ENCODE peak calls at places on chromosomes 5 and 9, in four cellular contexts. L is K562, W is GM12878, U is HepG2. E is an unnamed sample.

GRCh38 chr5:138615461-138615860 is 40.3 kb upstream of the HSPA9 start:
- DNase-seq in L (no peak), W (no peak), U (no peak), E (no peak)

GRCh38 chr5:43312699-43313034 is 545 bp downstream of the HMGCS1 start:
- DNase-seq in L (no peak), W (no peak), U (no peak), E (no peak)

GRCh38 chr5:174935854-174936474 is 211.6 kb downstream of the MSX2 start:
- DNase-seq in L (peak), W (no peak), U (peak), E (peak)

GRCh38 chr5:112917453-112918005 is 4.5 kb downstream of the REEP5 start:
- DNase-seq in L (peak), W (no peak), U (peak), E (peak)

GRCh38 chr5:144368556-144368955 is 197.9 kb downstream of the KCTD16 start:
- DNase-seq in L (no peak), W (no peak), U (no peak), E (peak)

GRCh38 chr5:39547548-39548154 is 122.9 kb upstream of the DAB2 start:
- DNase-seq in L (peak), W (no peak), U (peak), E (peak)

GRCh38 chr9:124450241-124450924 is at the start of gene ADGRD2:
- DNase-seq in L (peak), W (no peak), U (no peak), E (peak)

GRCh38 chr9:8718121-8718725 is 918.6 kb upstream of the DMAC1 start:
- DNase-seq in L (no peak), W (no peak), U (no peak), E (peak)

GRCh38 chr9:128805661-128806060 is 12.6 kb upstream of the ENDOG start:
- DNase-seq in L (no peak), W (no peak), U (no peak), E (no peak)

GRCh38 chr5:172438304-172438652 is 16.0 kb downstream of the SH3PXD2B start:
- DNase-seq in L (no peak), W (no peak), U (peak), E (no peak)

GRCh38 chr9:2363138-2363745 is 258.3 kb upstream of the VLDLR start:
- DNase-seq in L (no peak), W (no peak), U (no peak), E (no peak)

GRCh38 chr9:70083429-70083828 is 39.8 kb downstream of the MAMDC2 start:
- DNase-seq in L (no peak), W (no peak), U (no peak), E (no peak)
- TF ChIP-seq BHLHE40 in L (no peak), W (no peak), U (no peak), E (no peak)

GRCh38 chr5:160089549-160089948 is 29.7 kb downstream of the PWWP2A start:
- DNase-seq in L (no peak), W (no peak), U (no peak), E (no peak)
- H3K9ac ChIP-seq in L (no peak), W (no peak), U (no peak), E (no peak)

GRCh38 chr5:51230336-51230735 is 152.9 kb upstream of the ISL1 start:
- DNase-seq in L (no peak), W (no peak), U (no peak), E (no peak)
- TF ChIP-seq BHLHE40 in L (no peak), W (no peak), U (no peak), E (no peak)

DNA sequence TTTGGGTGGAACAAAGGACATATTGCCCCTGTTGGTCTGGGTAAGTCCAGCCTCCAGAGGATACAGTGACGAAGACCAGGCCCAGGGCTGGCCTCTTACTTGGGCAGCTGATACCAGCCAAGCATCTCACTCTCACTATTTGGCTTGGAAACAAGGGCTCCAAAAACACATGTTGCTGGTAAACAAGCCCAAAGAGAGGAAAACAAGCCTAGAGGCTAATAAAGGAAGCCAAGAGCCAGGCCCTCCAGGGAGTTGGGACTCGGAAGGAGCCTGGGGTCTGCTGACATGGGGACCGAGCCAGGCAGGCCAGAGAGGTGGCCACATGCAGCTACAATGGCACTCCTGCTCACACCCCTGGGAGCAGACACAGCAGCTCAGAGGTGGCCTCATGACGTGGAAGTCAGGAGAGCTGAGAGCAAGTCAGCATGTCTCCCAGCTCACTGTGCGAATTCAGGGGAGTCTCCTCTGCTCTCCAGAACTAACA is 5.7 kb downstream of the SPARC start:
- DNase-seq in L (no peak), W (no peak), U (no peak), E (peak)
- H3K9ac ChIP-seq in L (no peak), W (no peak), U (no peak), E (peak)

E was measured in IMR-90.